ENCODE peak calls at places on chromosome 17, in four cellular contexts. D, W, I and A are unnamed samples.

GRCh38 chr17:44203731-44204452 is 4.2 kb upstream of the ATXN7L3 start:
- DNase-seq in W (peak; percentile 89), I (peak; percentile 61), D (peak; percentile 37), A (peak; percentile 58)

GRCh38 chr17:78611636-78612035 is 34.4 kb upstream of the DNAH17 start:
- DNase-seq in D (no peak), W (no peak), I (no peak), A (no peak)

GRCh38 chr17:2393954-2394749 is 6.7 kb downstream of the MNT start:
- DNase-seq in I (no peak), W (peak; percentile 92), D (no peak), A (no peak)

GRCh38 chr17:50564916-50565315 is 4.4 kb downstream of the CACNA1G start:
- DNase-seq in D (no peak), I (peak; percentile 74), W (no peak), A (no peak)

GRCh38 chr17:7883781-7884386 is 4.7 kb upstream of the CHD3 start:
- DNase-seq in D (peak; percentile 22), W (peak; percentile 5), I (peak; percentile 52), A (peak; percentile 17)

GRCh38 chr17:69254187-69254586 is 25.6 kb upstream of the ABCA10 start:
- DNase-seq in I (no peak), W (no peak), D (no peak), A (no peak)

GRCh38 chr17:41894791-41895331 is 23.9 kb downstream of the ACLY start:
- DNase-seq in I (no peak), D (peak; percentile 20), W (no peak), A (no peak)

GRCh38 chr17:17150450-17150804 is 55.7 kb downstream of the PLD6 start:
- DNase-seq in W (no peak), D (no peak), I (no peak), A (no peak)

GRCh38 chr17:57879437-57880085 is 29.7 kb upstream of the MRPS23 start:
- DNase-seq in D (no peak), I (peak; percentile 72), W (peak; percentile 71), A (peak; percentile 53)

GRCh38 chr17:36936455-36936934 is 780 bp upstream of the LHX1 start:
- DNase-seq in D (no peak), W (peak; percentile 93), I (no peak), A (no peak)

GRCh38 chr17:19718613-19719364 is 2.4 kb upstream of the SLC47A2 start:
- DNase-seq in W (peak; percentile 74), D (no peak), I (no peak), A (no peak)

GRCh38 chr17:82213251-82214011 is 789 bp upstream of the CCDC57 start:
- DNase-seq in W (no peak), I (peak; percentile 77), D (peak; percentile 41), A (no peak)

GRCh38 chr17:43791589-43791988 is 11.4 kb downstream of the CFAP97D1 start:
- DNase-seq in I (no peak), W (peak; percentile 52), D (peak; percentile 82), A (peak; percentile 40)

GRCh38 chr17:51015145-51015558 is 105.5 kb downstream of the SPAG9 start:
- DNase-seq in W (no peak), D (no peak), I (peak; percentile 21), A (no peak)

GRCh38 chr17:45098869-45099616 is 33.3 kb downstream of the PLCD3 start:
- DNase-seq in I (peak; percentile 93), W (peak; percentile 96), D (peak; percentile 68), A (peak; percentile 95)

GRCh38 chr17:58452738-58453137 is 35.4 kb upstream of the RNF43 start:
- DNase-seq in I (no peak), W (no peak), D (peak; percentile 12), A (no peak)

GRCh38 chr17:3843935-3844516 is 2.0 kb downstream of the NCBP3 start:
- DNase-seq in W (peak; percentile 74), D (peak; percentile 55), I (peak; percentile 63), A (peak; percentile 63)

GRCh38 chr17:78556812-78557211 is 20.4 kb downstream of the DNAH17 start:
- DNase-seq in I (no peak), D (no peak), W (no peak), A (no peak)

GRCh38 chr17:41965694-41966375 is 760 bp upstream of the CNP start:
- DNase-seq in D (peak; percentile 94), W (peak; percentile 97), I (peak; percentile 93), A (peak; percentile 94)

GRCh38 chr17:7561028-7561575 is 617 bp upstream of the SENP3 start:
- DNase-seq in D (peak; percentile 79), W (peak; percentile 96), I (peak; percentile 96), A (peak; percentile 90)

GRCh38 chr17:34584805-34585416 is 5.5 kb downstream of the TMEM132E start:
- DNase-seq in I (peak; percentile 63), W (no peak), D (peak; percentile 33), A (peak; percentile 41)

GRCh38 chr17:2400474-2400866 is 390 bp downstream of the MNT start:
- DNase-seq in D (no peak), W (peak; percentile 82), I (peak; percentile 79), A (peak; percentile 45)

GRCh38 chr17:29625037-29625750 is 2.5 kb upstream of the CORO6 start:
- DNase-seq in D (peak; percentile 76), W (peak; percentile 89), I (no peak), A (no peak)

GRCh38 chr17:42531455-42532354 is 4.3 kb upstream of the NAGLU start:
- DNase-seq in W (peak; percentile 77), D (peak; percentile 20), I (peak; percentile 86), A (peak; percentile 83)

GRCh38 chr17:47726796-47727703 is 6.0 kb upstream of the TBX21 start:
- DNase-seq in D (no peak), I (no peak), W (no peak), A (no peak)

GRCh38 chr17:47728214-47728877 is 4.7 kb upstream of the TBX21 start:
- DNase-seq in D (no peak), I (no peak), W (no peak), A (no peak)

GRCh38 chr17:47727704-47728036 is 5.4 kb upstream of the TBX21 start:
- DNase-seq in W (no peak), I (no peak), D (no peak), A (no peak)

GRCh38 chr17:47724705-47725104 is 8.3 kb upstream of the TBX21 start:
- DNase-seq in D (no peak), I (no peak), W (no peak), A (no peak)

GRCh38 chr17:47725446-47726109 is 7.5 kb upstream of the TBX21 start:
- DNase-seq in I (no peak), D (no peak), W (no peak), A (no peak)
- TF ChIP-seq CTCF in I (no peak), D (no peak), W (peak; percentile 33), A (no peak)

GRCh38 chr17:73657473-73658116 is 13.3 kb upstream of the SDK2 start:
- DNase-seq in D (peak; percentile 32), W (peak; percentile 90), I (peak; percentile 80), A (peak; percentile 73)
- TF ChIP-seq CTCF in D (peak; percentile 77), W (peak; percentile 88), I (peak; percentile 58), A (peak; percentile 34)

DNA sequence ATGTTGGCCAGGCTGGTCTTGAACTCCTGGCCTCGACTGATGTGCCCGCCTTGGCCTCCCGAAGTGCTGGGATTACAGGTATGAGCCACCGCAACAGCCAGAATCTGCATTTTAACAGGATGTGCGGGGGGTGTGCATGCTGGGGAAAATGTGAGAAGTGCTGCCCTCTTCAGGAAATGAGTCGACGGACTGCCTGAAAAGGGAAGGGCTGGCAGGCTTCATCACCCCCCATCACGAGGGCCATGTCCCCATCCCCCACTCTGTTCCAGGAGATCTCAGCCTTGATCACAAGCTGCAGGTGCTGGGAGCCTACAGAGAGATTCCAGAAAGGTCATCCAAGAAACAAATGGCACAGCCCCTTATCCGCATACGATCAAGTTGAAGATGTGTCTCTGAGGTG is 195.3 kb upstream of the RPL38 start:
- DNase-seq in W (peak; percentile 87), I (peak; percentile 36), D (no peak), A (peak; percentile 20)
- TF ChIP-seq CTCF in W (peak; percentile 67), I (peak; percentile 27), D (peak; percentile 7), A (no peak)

DNA sequence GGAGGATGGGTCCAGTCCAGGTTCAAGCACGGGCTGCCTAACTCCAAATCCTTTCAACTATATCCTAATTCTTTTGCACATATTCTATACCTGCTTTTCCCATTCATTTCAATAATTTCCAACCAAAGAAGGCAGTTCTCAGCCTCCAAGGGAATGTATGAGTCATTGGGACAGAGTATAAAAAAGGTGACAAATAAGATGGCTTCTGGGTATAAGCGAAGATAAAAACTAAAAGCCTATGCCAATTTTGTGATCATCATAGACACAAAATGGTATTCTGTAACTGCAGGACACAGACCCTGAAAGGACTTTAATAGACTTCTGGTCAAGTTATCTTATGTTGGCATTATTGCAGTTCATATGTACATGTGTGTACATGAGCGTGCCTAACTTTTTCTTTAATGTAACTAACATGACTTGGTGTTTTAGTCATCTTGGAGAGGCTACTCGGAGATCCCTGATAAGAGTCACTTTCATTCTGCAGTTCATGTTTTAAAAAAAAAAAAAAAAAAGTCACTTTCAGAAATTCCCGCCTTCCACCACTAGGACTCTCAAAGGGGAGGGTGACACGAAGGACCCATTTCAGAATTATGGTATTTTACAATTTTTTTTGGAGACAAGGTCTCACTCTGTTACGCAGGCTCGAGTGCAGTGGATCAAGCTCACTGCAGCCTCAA is 17.3 kb downstream of the COG1 start:
- DNase-seq in W (no peak), I (no peak), D (no peak), A (no peak)
- TF ChIP-seq CTCF in W (peak; percentile 59), I (peak; percentile 22), D (peak; percentile 17), A (peak; percentile 26)

GRCh38 chr17:80284631-80285030 is 24.0 kb downstream of the RNF213 start:
- DNase-seq in I (no peak), W (peak; percentile 78), D (no peak), A (no peak)
- TF ChIP-seq CTCF in I (no peak), W (peak; percentile 71), D (no peak), A (no peak)

GRCh38 chr17:55601874-55602364 is 90.7 kb upstream of the SMIM36 start:
- DNase-seq in D (peak; percentile 52), W (peak; percentile 76), I (peak; percentile 51), A (peak; percentile 44)
- TF ChIP-seq CTCF in D (peak; percentile 69), W (peak; percentile 78), I (peak; percentile 48), A (peak; percentile 59)